ENCODE peak calls at places on chromosomes 12 and 14, in seven cellular contexts. B is hypothalamus, Z is head of caudate nucleus, T is LoVo, Q is iris pigment epithelial cell, X is H9, J is kidney epithelial cell. S is an unnamed sample.

GRCh38 chr12:14284189-14284722 is 81.2 kb upstream of the ATF7IP start:
- DNase-seq in B (no peak), Z (no peak), T (no peak), Q (no peak), X (peak), J (no peak), S (no peak)

GRCh38 chr14:63418020-63418419 is 99.3 kb upstream of the GPHB5 start:
- DNase-seq in B (no peak), Z (no peak), T (no peak), Q (no peak), X (no peak), J (no peak), S (no peak)

GRCh38 chr12:123233505-123234299 is 466 bp downstream of the MTRFR start:
- DNase-seq in B (no peak), Z (no peak), T (no peak), Q (no peak), X (no peak), J (no peak), S (no peak)

GRCh38 chr14:60094306-60094897 is 2.7 kb downstream of the PCNX4 start:
- DNase-seq in B (no peak), Z (no peak), T (peak), Q (peak), X (peak), J (no peak), S (no peak)

GRCh38 chr12:63298386-63298930 is 147.5 kb upstream of the AVPR1A start:
- DNase-seq in B (no peak), Z (no peak), T (no peak), Q (no peak), X (no peak), J (no peak), S (no peak)

GRCh38 chr14:105694961-105695360 is 168.6 kb downstream of the TMEM121 start:
- DNase-seq in B (no peak), Z (no peak), T (no peak), Q (no peak), X (no peak), J (no peak), S (no peak)

GRCh38 chr12:33357181-33357580 is 82.4 kb downstream of the SYT10 start:
- DNase-seq in B (no peak), Z (no peak), T (no peak), Q (no peak), X (no peak), J (no peak), S (no peak)

GRCh38 chr14:77268989-77269595 is 1.9 kb downstream of the NGB start:
- DNase-seq in B (no peak), Z (no peak), T (no peak), Q (no peak), X (no peak), J (no peak), S (no peak)

GRCh38 chr12:211142-211465 is 2.9 kb downstream of the SLC6A12 start:
- DNase-seq in B (no peak), Z (no peak), T (no peak), Q (no peak), X (no peak), J (no peak), S (no peak)

GRCh38 chr14:105343194-105343593 is 28.6 kb downstream of the PACS2 start:
- DNase-seq in B (no peak), Z (no peak), T (no peak), Q (no peak), X (no peak), J (no peak), S (no peak)

GRCh38 chr12:43694879-43695278 is 63.7 kb downstream of the PUS7L start:
- DNase-seq in B (no peak), Z (no peak), T (no peak), Q (no peak), X (no peak), J (no peak), S (no peak)

GRCh38 chr12:75505706-75506312 is 5.6 kb downstream of the KRR1 start:
- DNase-seq in B (no peak), Z (no peak), T (no peak), Q (peak), X (no peak), J (no peak), S (no peak)

GRCh38 chr12:71438670-71439361 is 782 bp upstream of the LGR5 start:
- DNase-seq in B (no peak), Z (no peak), T (peak), Q (peak), X (peak), J (no peak), S (no peak)

GRCh38 chr12:122994140-122994675 is 13.7 kb downstream of the ARL6IP4 start:
- DNase-seq in B (no peak), Z (no peak), T (no peak), Q (no peak), X (no peak), J (no peak), S (no peak)

GRCh38 chr12:116708826-116709756 is 28.8 kb downstream of the SPRING1 start:
- DNase-seq in B (peak), Z (peak), T (peak), Q (peak), X (peak), J (no peak), S (peak)

GRCh38 chr12:124347805-124348658 is 53.1 kb downstream of the RFLNA start:
- DNase-seq in B (no peak), Z (no peak), T (no peak), Q (no peak), X (no peak), J (no peak), S (no peak)

GRCh38 chr12:34298971-34299801 is 276.9 kb downstream of the ALG10 start:
- DNase-seq in B (no peak), Z (no peak), T (no peak), Q (no peak), X (no peak), J (no peak), S (peak)

S was measured in left cardiac atrium.